ENCODE peak calls at places on chromosomes 12 and 14, in ten cellular contexts. One of them, this sample, is unnamed.

GRCh38 chr14:52020315-52020714 is 31.0 kb downstream of the RTRAF start:
- DNase-seq in thyroid gland: no peak
- DNase-seq in glutamatergic neuron: no peak
- DNase-seq in spleen: no peak
- DNase-seq in cardiac muscle cell: no peak
- DNase-seq in GM23338: no peak
- DNase-seq in type B pancreatic cell: no peak
- DNase-seq in left lung: no peak
- DNase-seq in OCI-LY7: no peak
- DNase-seq in ovary: no peak
- DNase-seq in this sample: no peak

GRCh38 chr12:52916225-52916624 is 11.3 kb upstream of the KRT8 start:
- DNase-seq in cardiac muscle cell: no peak
- DNase-seq in thyroid gland: no peak
- DNase-seq in glutamatergic neuron: no peak
- DNase-seq in type B pancreatic cell: no peak
- DNase-seq in OCI-LY7: no peak
- DNase-seq in ovary: no peak
- DNase-seq in left lung: no peak
- DNase-seq in spleen: no peak
- DNase-seq in GM23338: no peak
- DNase-seq in this sample: no peak

GRCh38 chr12:111330800-111331752 is 37.8 kb downstream of the PHETA1 start:
- DNase-seq in left lung: no peak
- DNase-seq in OCI-LY7: peak
- DNase-seq in type B pancreatic cell: no peak
- DNase-seq in GM23338: peak
- DNase-seq in ovary: no peak
- DNase-seq in spleen: no peak
- DNase-seq in glutamatergic neuron: no peak
- DNase-seq in cardiac muscle cell: peak
- DNase-seq in thyroid gland: no peak
- DNase-seq in this sample: no peak

GRCh38 chr12:95473440-95473946 is 459 bp upstream of the METAP2 start:
- DNase-seq in glutamatergic neuron: no peak
- DNase-seq in thyroid gland: peak
- DNase-seq in type B pancreatic cell: no peak
- DNase-seq in GM23338: peak
- DNase-seq in OCI-LY7: peak
- DNase-seq in cardiac muscle cell: peak
- DNase-seq in left lung: no peak
- DNase-seq in spleen: no peak
- DNase-seq in ovary: peak
- DNase-seq in this sample: no peak

GRCh38 chr12:51128905-51129304 is 44.0 kb downstream of the TFCP2 start:
- DNase-seq in type B pancreatic cell: no peak
- DNase-seq in glutamatergic neuron: no peak
- DNase-seq in left lung: no peak
- DNase-seq in thyroid gland: no peak
- DNase-seq in ovary: no peak
- DNase-seq in spleen: no peak
- DNase-seq in OCI-LY7: no peak
- DNase-seq in GM23338: no peak
- DNase-seq in cardiac muscle cell: no peak
- DNase-seq in this sample: no peak

GRCh38 chr14:61891810-61892209 is 129.6 kb downstream of the SNAPC1 start:
- DNase-seq in GM23338: no peak
- DNase-seq in thyroid gland: no peak
- DNase-seq in cardiac muscle cell: no peak
- DNase-seq in type B pancreatic cell: no peak
- DNase-seq in OCI-LY7: no peak
- DNase-seq in glutamatergic neuron: no peak
- DNase-seq in spleen: no peak
- DNase-seq in ovary: no peak
- DNase-seq in left lung: no peak
- DNase-seq in this sample: no peak

GRCh38 chr12:15227004-15227679 is 5.9 kb upstream of the RERG start:
- DNase-seq in left lung: no peak
- DNase-seq in cardiac muscle cell: peak
- DNase-seq in type B pancreatic cell: no peak
- DNase-seq in glutamatergic neuron: peak
- DNase-seq in spleen: no peak
- DNase-seq in GM23338: peak
- DNase-seq in thyroid gland: peak
- DNase-seq in OCI-LY7: peak
- DNase-seq in ovary: no peak
- DNase-seq in this sample: peak

GRCh38 chr12:111828338-111828979 is 13.6 kb upstream of the MAPKAPK5 start:
- DNase-seq in GM23338: no peak
- DNase-seq in glutamatergic neuron: no peak
- DNase-seq in ovary: no peak
- DNase-seq in OCI-LY7: no peak
- DNase-seq in thyroid gland: no peak
- DNase-seq in type B pancreatic cell: no peak
- DNase-seq in left lung: peak
- DNase-seq in cardiac muscle cell: no peak
- DNase-seq in spleen: no peak
- DNase-seq in this sample: no peak

GRCh38 chr14:58072288-58073071 is 79.5 kb downstream of the ARMH4 start:
- DNase-seq in type B pancreatic cell: no peak
- DNase-seq in glutamatergic neuron: peak
- DNase-seq in left lung: no peak
- DNase-seq in spleen: no peak
- DNase-seq in ovary: peak
- DNase-seq in cardiac muscle cell: peak
- DNase-seq in thyroid gland: peak
- DNase-seq in OCI-LY7: peak
- DNase-seq in GM23338: peak
- DNase-seq in this sample: peak

GRCh38 chr12:50132505-50133135 is 20.6 kb downstream of the COX14 start:
- DNase-seq in ovary: no peak
- DNase-seq in OCI-LY7: peak
- DNase-seq in spleen: no peak
- DNase-seq in left lung: no peak
- DNase-seq in cardiac muscle cell: peak
- DNase-seq in GM23338: peak
- DNase-seq in thyroid gland: no peak
- DNase-seq in type B pancreatic cell: no peak
- DNase-seq in glutamatergic neuron: no peak
- DNase-seq in this sample: no peak

GRCh38 chr14:105047283-105048016 is 17.8 kb downstream of the GPR132 start:
- DNase-seq in ovary: no peak
- DNase-seq in cardiac muscle cell: no peak
- DNase-seq in glutamatergic neuron: no peak
- DNase-seq in left lung: peak
- DNase-seq in GM23338: no peak
- DNase-seq in OCI-LY7: no peak
- DNase-seq in type B pancreatic cell: no peak
- DNase-seq in spleen: peak
- DNase-seq in thyroid gland: no peak
- DNase-seq in this sample: no peak

GRCh38 chr12:1606021-1606622 is 11.7 kb upstream of the FBXL14 start:
- DNase-seq in ovary: peak
- DNase-seq in glutamatergic neuron: peak
- DNase-seq in left lung: peak
- DNase-seq in thyroid gland: peak
- DNase-seq in cardiac muscle cell: peak
- DNase-seq in GM23338: peak
- DNase-seq in type B pancreatic cell: no peak
- DNase-seq in OCI-LY7: no peak
- DNase-seq in spleen: peak
- DNase-seq in this sample: no peak

GRCh38 chr14:73660511-73660910 is 15.7 kb downstream of the DNAL1 start:
- DNase-seq in thyroid gland: no peak
- DNase-seq in GM23338: no peak
- DNase-seq in glutamatergic neuron: no peak
- DNase-seq in ovary: no peak
- DNase-seq in cardiac muscle cell: no peak
- DNase-seq in type B pancreatic cell: no peak
- DNase-seq in left lung: no peak
- DNase-seq in spleen: no peak
- DNase-seq in OCI-LY7: no peak
- DNase-seq in this sample: no peak

GRCh38 chr14:102888748-102889147 is 33.7 kb upstream of the AMN start:
- DNase-seq in cardiac muscle cell: no peak
- DNase-seq in glutamatergic neuron: no peak
- DNase-seq in ovary: no peak
- DNase-seq in type B pancreatic cell: no peak
- DNase-seq in thyroid gland: no peak
- DNase-seq in spleen: no peak
- DNase-seq in OCI-LY7: no peak
- DNase-seq in GM23338: no peak
- DNase-seq in left lung: no peak
- DNase-seq in this sample: no peak

GRCh38 chr14:56061051-56061450 is 57.2 kb upstream of the PELI2 start:
- DNase-seq in type B pancreatic cell: no peak
- DNase-seq in cardiac muscle cell: no peak
- DNase-seq in spleen: no peak
- DNase-seq in OCI-LY7: no peak
- DNase-seq in left lung: no peak
- DNase-seq in ovary: no peak
- DNase-seq in GM23338: no peak
- DNase-seq in glutamatergic neuron: no peak
- DNase-seq in thyroid gland: no peak
- DNase-seq in this sample: no peak

GRCh38 chr14:77153802-77154201 is 12.2 kb upstream of the ZDHHC22 start:
- DNase-seq in glutamatergic neuron: no peak
- DNase-seq in left lung: no peak
- DNase-seq in thyroid gland: no peak
- DNase-seq in OCI-LY7: no peak
- DNase-seq in ovary: no peak
- DNase-seq in type B pancreatic cell: no peak
- DNase-seq in cardiac muscle cell: no peak
- DNase-seq in GM23338: no peak
- DNase-seq in spleen: peak
- DNase-seq in this sample: no peak

GRCh38 chr14:77151245-77151644 is 9.7 kb upstream of the ZDHHC22 start:
- DNase-seq in GM23338: peak
- DNase-seq in spleen: peak
- DNase-seq in type B pancreatic cell: no peak
- DNase-seq in glutamatergic neuron: peak
- DNase-seq in left lung: no peak
- DNase-seq in OCI-LY7: peak
- DNase-seq in cardiac muscle cell: peak
- DNase-seq in thyroid gland: peak
- DNase-seq in ovary: no peak
- DNase-seq in this sample: peak

GRCh38 chr14:77154421-77154820 is 12.8 kb upstream of the ZDHHC22 start:
- DNase-seq in glutamatergic neuron: no peak
- DNase-seq in ovary: no peak
- DNase-seq in thyroid gland: no peak
- DNase-seq in OCI-LY7: no peak
- DNase-seq in type B pancreatic cell: no peak
- DNase-seq in spleen: peak
- DNase-seq in GM23338: no peak
- DNase-seq in left lung: no peak
- DNase-seq in cardiac muscle cell: no peak
- DNase-seq in this sample: no peak

GRCh38 chr14:77155083-77155482 is 13.5 kb upstream of the ZDHHC22 start:
- DNase-seq in left lung: no peak
- DNase-seq in GM23338: no peak
- DNase-seq in OCI-LY7: no peak
- DNase-seq in glutamatergic neuron: no peak
- DNase-seq in spleen: peak
- DNase-seq in thyroid gland: no peak
- DNase-seq in type B pancreatic cell: no peak
- DNase-seq in ovary: no peak
- DNase-seq in cardiac muscle cell: no peak
- DNase-seq in this sample: no peak

GRCh38 chr14:77151918-77152588 is 10.5 kb upstream of the ZDHHC22 start:
- DNase-seq in spleen: peak
- DNase-seq in glutamatergic neuron: no peak
- DNase-seq in type B pancreatic cell: no peak
- DNase-seq in left lung: no peak
- DNase-seq in GM23338: peak
- DNase-seq in ovary: no peak
- DNase-seq in thyroid gland: no peak
- DNase-seq in OCI-LY7: peak
- DNase-seq in cardiac muscle cell: no peak
- DNase-seq in this sample: no peak
- TF ChIP-seq CTCF in spleen: peak
- TF ChIP-seq CTCF in glutamatergic neuron: no peak
- TF ChIP-seq CTCF in type B pancreatic cell: peak
- TF ChIP-seq CTCF in left lung: no peak
- TF ChIP-seq CTCF in GM23338: peak
- TF ChIP-seq CTCF in ovary: no peak
- TF ChIP-seq CTCF in thyroid gland: peak
- TF ChIP-seq CTCF in OCI-LY7: peak
- TF ChIP-seq CTCF in cardiac muscle cell: no peak
- TF ChIP-seq CTCF in this sample: no peak

DNA sequence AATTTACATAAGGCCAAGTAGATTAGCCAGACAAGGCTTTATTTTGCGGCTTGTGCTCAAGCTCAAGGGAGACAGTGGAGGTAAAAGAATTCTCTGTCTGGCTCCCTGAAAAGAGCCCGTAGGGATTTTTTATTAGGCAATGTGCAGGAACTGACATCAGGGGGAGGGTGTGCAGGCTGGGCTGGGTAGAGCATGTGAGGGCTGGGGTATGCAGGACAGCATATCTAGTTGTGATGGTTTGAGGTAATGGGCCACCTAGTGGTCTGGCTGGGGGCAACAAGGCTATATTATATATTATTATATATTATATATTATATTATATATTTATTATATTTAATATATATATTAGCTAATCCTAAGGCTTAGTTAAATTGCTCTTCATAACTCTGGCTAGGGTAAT is 102.1 kb downstream of the TMEM117 start:
- DNase-seq in GM23338: peak
- DNase-seq in OCI-LY7: peak
- DNase-seq in thyroid gland: no peak
- DNase-seq in ovary: no peak
- DNase-seq in left lung: no peak
- DNase-seq in spleen: no peak
- DNase-seq in cardiac muscle cell: peak
- DNase-seq in glutamatergic neuron: peak
- DNase-seq in type B pancreatic cell: no peak
- DNase-seq in this sample: no peak
- TF ChIP-seq CTCF in GM23338: peak
- TF ChIP-seq CTCF in OCI-LY7: peak
- TF ChIP-seq CTCF in thyroid gland: no peak
- TF ChIP-seq CTCF in ovary: no peak
- TF ChIP-seq CTCF in left lung: no peak
- TF ChIP-seq CTCF in spleen: no peak
- TF ChIP-seq CTCF in cardiac muscle cell: peak
- TF ChIP-seq CTCF in glutamatergic neuron: peak
- TF ChIP-seq CTCF in type B pancreatic cell: peak
- TF ChIP-seq CTCF in this sample: peak

GRCh38 chr14:22221508-22221907 is 367.5 kb downstream of the DAD1 start:
- DNase-seq in glutamatergic neuron: no peak
- DNase-seq in spleen: no peak
- DNase-seq in ovary: no peak
- DNase-seq in thyroid gland: no peak
- DNase-seq in GM23338: peak
- DNase-seq in cardiac muscle cell: no peak
- DNase-seq in left lung: no peak
- DNase-seq in OCI-LY7: peak
- DNase-seq in type B pancreatic cell: no peak
- DNase-seq in this sample: no peak
- TF ChIP-seq CTCF in glutamatergic neuron: no peak
- TF ChIP-seq CTCF in spleen: peak
- TF ChIP-seq CTCF in ovary: no peak
- TF ChIP-seq CTCF in thyroid gland: no peak
- TF ChIP-seq CTCF in GM23338: peak
- TF ChIP-seq CTCF in cardiac muscle cell: peak
- TF ChIP-seq CTCF in left lung: peak
- TF ChIP-seq CTCF in OCI-LY7: peak
- TF ChIP-seq CTCF in type B pancreatic cell: peak
- TF ChIP-seq CTCF in this sample: peak

GRCh38 chr12:389138-390096 is at the start of gene KDM5A:
- DNase-seq in ovary: peak
- DNase-seq in type B pancreatic cell: peak
- DNase-seq in spleen: peak
- DNase-seq in thyroid gland: peak
- DNase-seq in left lung: peak
- DNase-seq in cardiac muscle cell: peak
- DNase-seq in GM23338: peak
- DNase-seq in OCI-LY7: peak
- DNase-seq in glutamatergic neuron: peak
- DNase-seq in this sample: peak
- TF ChIP-seq CTCF in ovary: peak
- TF ChIP-seq CTCF in type B pancreatic cell: no peak
- TF ChIP-seq CTCF in spleen: no peak
- TF ChIP-seq CTCF in thyroid gland: no peak
- TF ChIP-seq CTCF in left lung: no peak
- TF ChIP-seq CTCF in cardiac muscle cell: no peak
- TF ChIP-seq CTCF in GM23338: no peak
- TF ChIP-seq CTCF in OCI-LY7: no peak
- TF ChIP-seq CTCF in glutamatergic neuron: no peak
- TF ChIP-seq CTCF in this sample: no peak

This sample was measured in neural crest cell.